ENCODE peak calls at places on chromosomes 16 and 17, in four cellular contexts. T is A549, A is heart left ventricle, X is transverse colon. W is an unnamed sample.
A peak's percentile ranks its signal among the peaks of the same experiment; 100 is the strongest.

GRCh38 chr16:17161034-17161433 is 309.7 kb downstream of the XYLT1 start:
- DNase-seq in T (no peak), A (no peak), X (no peak), W (no peak)

GRCh38 chr16:84916156-84916555 is 95.2 kb downstream of the ZDHHC7 start:
- DNase-seq in T (no peak), A (no peak), X (no peak), W (no peak)

GRCh38 chr17:7888184-7888920 is at the start of gene CHD3:
- DNase-seq in T (no peak), A (no peak), X (peak; percentile 45), W (no peak)

GRCh38 chr16:25213709-25214416 is 2.9 kb upstream of the AQP8 start:
- DNase-seq in T (no peak), A (no peak), X (no peak), W (no peak)

GRCh38 chr16:51392651-51393187 is 241.6 kb upstream of the SALL1 start:
- DNase-seq in T (no peak), A (no peak), X (no peak), W (no peak)

GRCh38 chr16:58026705-58027340 is 1.3 kb downstream of the MMP15 start:
- DNase-seq in T (no peak), A (no peak), X (peak; percentile 36), W (peak; percentile 81)

GRCh38 chr17:78724999-78725398 is 57.1 kb downstream of the CYTH1 start:
- DNase-seq in T (no peak), A (no peak), X (no peak), W (no peak)

GRCh38 chr16:13343981-13344380 is 442.6 kb downstream of the SHISA9 start:
- DNase-seq in T (no peak), A (no peak), X (no peak), W (no peak)

GRCh38 chr16:85210423-85211169 is 98.3 kb upstream of the CIBAR2 start:
- DNase-seq in T (peak; percentile 33), A (no peak), X (no peak), W (no peak)

GRCh38 chr17:74288785-74289184 is 14.8 kb downstream of the DNAI2 start:
- DNase-seq in T (no peak), A (no peak), X (no peak), W (no peak)

GRCh38 chr17:63490321-63490720 is 13.5 kb downstream of the ACE start:
- DNase-seq in T (no peak), A (no peak), X (no peak), W (no peak)

GRCh38 chr17:4310349-4311060 is 46.7 kb upstream of the ANKFY1 start:
- DNase-seq in T (no peak), A (peak; percentile 61), X (no peak), W (no peak)

GRCh38 chr16:79762217-79762616 is 161.7 kb upstream of the MAF start:
- DNase-seq in T (no peak), A (no peak), X (no peak), W (no peak)

GRCh38 chr16:11560701-11561439 is 25.8 kb downstream of the LITAF start:
- DNase-seq in T (no peak), A (peak; percentile 28), X (peak; percentile 26), W (no peak)

GRCh38 chr16:2040450-2041105 is 7.1 kb downstream of the NTHL1 start:
- DNase-seq in T (no peak), A (no peak), X (no peak), W (no peak)

GRCh38 chr16:30053376-30054015 is 12.1 kb upstream of the ALDOA start:
- DNase-seq in T (no peak), A (no peak), X (no peak), W (no peak)

GRCh38 chr16:85202631-85203461 is 90.6 kb upstream of the CIBAR2 start:
- DNase-seq in T (no peak), A (peak; percentile 85), X (peak; percentile 74), W (peak; percentile 87)

GRCh38 chr17:73536700-73537680 is 107.3 kb downstream of the SDK2 start:
- DNase-seq in T (no peak), A (no peak), X (no peak), W (no peak)

GRCh38 chr16:66141885-66142284 is 224.6 kb upstream of the CDH5 start:
- DNase-seq in T (no peak), A (no peak), X (no peak), W (no peak)

GRCh38 chr17:72030067-72030899 is 90.5 kb upstream of the SOX9 start:
- DNase-seq in T (peak; percentile 82), A (peak; percentile 16), X (peak; percentile 28), W (peak; percentile 50)

GRCh38 chr16:86740817-86741799 is 162.8 kb downstream of the FOXL1 start:
- DNase-seq in T (peak; percentile 62), A (peak; percentile 75), X (no peak), W (peak; percentile 83)

GRCh38 chr17:40453881-40454630 is 10.8 kb downstream of the IGFBP4 start:
- DNase-seq in T (no peak), A (no peak), X (no peak), W (no peak)

GRCh38 chr17:40450175-40450574 is 6.9 kb downstream of the IGFBP4 start:
- DNase-seq in T (peak; percentile 87), A (peak; percentile 42), X (peak; percentile 84), W (no peak)

GRCh38 chr17:40452921-40453378 is 9.7 kb downstream of the IGFBP4 start:
- DNase-seq in T (peak; percentile 57), A (no peak), X (no peak), W (no peak)

GRCh38 chr17:40451420-40451819 is 8.2 kb downstream of the IGFBP4 start:
- DNase-seq in T (no peak), A (peak; percentile 82), X (peak; percentile 67), W (peak; percentile 94)

DNA sequence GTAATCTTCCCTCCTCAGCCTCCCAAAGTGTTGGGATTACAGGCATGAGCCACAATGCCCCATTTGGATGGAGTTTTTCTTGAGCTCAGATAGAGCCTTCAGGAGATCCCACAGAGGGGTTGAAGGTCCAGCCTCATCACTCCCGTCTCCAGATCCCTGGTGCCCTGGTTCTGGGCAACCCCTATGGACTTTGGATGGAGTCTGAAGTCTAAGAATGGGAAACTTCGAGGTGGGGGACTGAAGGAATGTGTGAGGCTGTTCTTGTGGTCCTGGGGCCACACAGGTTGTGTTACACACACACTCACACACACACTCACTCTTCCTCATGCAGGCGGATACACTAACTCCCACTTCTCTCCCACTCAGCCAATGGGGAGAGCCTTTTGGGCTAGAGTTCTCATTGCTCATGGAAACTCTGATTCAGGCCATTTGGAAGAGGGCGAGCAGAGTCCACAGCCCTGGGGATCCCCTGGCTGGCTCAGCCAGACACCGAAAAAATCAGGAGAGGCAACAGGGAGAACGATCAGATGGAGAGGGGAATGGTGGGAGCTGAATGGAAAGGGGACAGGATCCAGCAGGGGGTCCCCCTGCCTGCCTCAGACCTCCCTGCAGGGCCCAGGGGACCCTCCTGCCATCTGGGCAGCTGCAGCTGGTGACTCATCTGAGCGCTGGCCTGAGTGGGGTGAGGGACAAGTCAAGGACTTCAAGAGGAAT is 9.0 kb downstream of the IGFBP4 start:
- DNase-seq in T (peak; percentile 67), A (peak; percentile 78), X (no peak), W (no peak)
- H3K27ac ChIP-seq in T (peak overlapping the region; percentile 98), A (peak overlapping the region; percentile 32), X (peak overlapping the region; percentile 94), W (peak overlapping the region; percentile 65)

DNA sequence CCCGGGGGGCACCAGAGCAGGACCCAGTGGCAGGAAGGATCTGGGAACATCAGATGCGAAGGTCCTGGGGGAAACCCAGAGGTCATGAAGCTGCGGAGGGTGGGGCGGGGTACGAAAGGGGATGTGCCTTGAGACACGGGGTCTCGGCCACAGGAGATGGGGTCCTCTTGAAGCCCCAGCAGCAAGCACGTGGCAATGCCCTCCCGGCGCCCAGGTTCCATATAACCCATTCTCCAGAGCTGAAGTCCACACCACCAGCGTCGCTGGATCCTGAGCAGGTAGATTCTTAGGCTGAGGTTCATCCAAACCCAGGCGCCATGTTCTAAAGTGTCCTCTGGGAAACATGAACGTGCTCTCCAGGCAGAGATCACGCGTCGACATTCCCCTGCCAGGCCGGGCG is 20.9 kb downstream of the PIEZO1 start:
- DNase-seq in T (no peak), A (no peak), X (no peak), W (no peak)
- H3K27ac ChIP-seq in T (no peak overlapping the region), A (no peak overlapping the region), X (peak overlapping the region; percentile 17), W (no peak overlapping the region)

GRCh38 chr17:70437656-70438055 is 268.3 kb downstream of the KCNJ2 start:
- DNase-seq in T (no peak), A (no peak), X (no peak), W (no peak)

GRCh38 chr17:70434536-70435490 is 265.5 kb downstream of the KCNJ2 start:
- DNase-seq in T (no peak), A (no peak), X (peak; percentile 65), W (no peak)
- H3K27ac ChIP-seq in T (no peak overlapping the region), A (no peak overlapping the region), X (peak overlapping the region; percentile 86), W (no peak overlapping the region)

GRCh38 chr17:37530420-37530819 is 40.7 kb downstream of the DUSP14 start:
- DNase-seq in T (no peak), A (no peak), X (no peak), W (no peak)
- H3K27ac ChIP-seq in T (no peak overlapping the region), A (no peak overlapping the region), X (no peak overlapping the region), W (no peak overlapping the region)

GRCh38 chr16:56337131-56337857 is 88.1 kb downstream of the AMFR start:
- DNase-seq in T (no peak), A (no peak), X (no peak), W (peak; percentile 64)
- H3K27ac ChIP-seq in T (no peak overlapping the region), A (no peak overlapping the region), X (no peak overlapping the region), W (no peak overlapping the region)

W was measured in aorta.